ENCODE peak calls at places on chromosomes 16 and 17, in nine cellular contexts. Q is fibroblast of pulmonary artery; I is CD8-positive, alpha-beta T cell; G is GM06990; Y is GM23338; K is brain microvascular endothelial cell; W is upper lobe of right lung; R is heart left ventricle; S is fibroblast of lung. O is an unnamed sample.

GRCh38 chr17:76865174-76865573 is 3.0 kb upstream of the MGAT5B start:
- DNase-seq in Q (no peak), I (no peak), G (no peak), Y (no peak), K (no peak), W (no peak), R (no peak), S (no peak), O (no peak)

GRCh38 chr17:82414548-82415281 is 3.4 kb upstream of the HEXD start:
- DNase-seq in Q (peak), I (peak), G (peak), Y (peak), K (peak), W (peak), R (peak), S (peak), O (peak)

GRCh38 chr17:44543213-44543904 is 13.9 kb upstream of the FZD2 start:
- DNase-seq in Q (peak), I (no peak), G (no peak), Y (peak), K (peak), W (no peak), R (no peak), S (peak), O (peak)

GRCh38 chr17:13940858-13941665 is 128.2 kb upstream of the COX10 start:
- DNase-seq in Q (peak), I (no peak), G (no peak), Y (peak), K (peak), W (no peak), R (no peak), S (peak), O (peak)

GRCh38 chr16:50538411-50539052 is 9.7 kb upstream of the NKD1 start:
- DNase-seq in Q (no peak), I (no peak), G (no peak), Y (no peak), K (no peak), W (no peak), R (no peak), S (no peak), O (no peak)

GRCh38 chr17:76397184-76397583 is 12.8 kb downstream of the SPHK1 start:
- DNase-seq in Q (no peak), I (no peak), G (no peak), Y (no peak), K (no peak), W (no peak), R (no peak), S (no peak), O (no peak)

GRCh38 chr16:85906349-85906748 is 7.4 kb downstream of the IRF8 start:
- DNase-seq in Q (no peak), I (no peak), G (no peak), Y (no peak), K (no peak), W (no peak), R (no peak), S (no peak), O (no peak)

GRCh38 chr17:28925912-28926365 is 23.1 kb upstream of the DHRS13 start:
- DNase-seq in Q (peak), I (peak), G (no peak), Y (no peak), K (peak), W (no peak), R (no peak), S (peak), O (peak)

GRCh38 chr17:77491921-77492445 is 351.2 kb downstream of the SEC14L1 start:
- DNase-seq in Q (no peak), I (no peak), G (peak), Y (no peak), K (no peak), W (peak), R (no peak), S (no peak), O (no peak)

GRCh38 chr16:75116081-75116910 is at the start of gene LDHD:
- DNase-seq in Q (peak), I (no peak), G (no peak), Y (peak), K (peak), W (peak), R (peak), S (peak), O (peak)

DNA sequence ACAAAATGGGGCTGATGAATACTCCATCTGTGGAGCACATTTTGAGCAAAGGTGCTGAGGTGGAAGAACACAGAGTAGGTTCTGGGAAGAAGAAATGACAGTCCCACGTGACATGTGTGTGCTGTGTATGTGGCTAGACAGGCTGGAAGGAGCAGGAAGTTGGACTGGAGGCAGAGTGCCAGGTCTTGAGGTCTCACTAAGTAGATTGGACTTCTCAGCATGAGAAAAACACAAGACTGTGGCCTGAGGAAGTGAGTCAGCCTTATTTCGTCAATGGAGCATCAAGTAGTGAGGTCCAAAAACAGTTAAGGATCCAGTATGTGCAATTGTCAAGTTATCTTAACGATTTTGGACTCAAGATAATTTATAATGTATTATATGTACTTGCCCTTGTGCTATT is 736.5 kb downstream of the KCNJ2 start:
- DNase-seq in Q (peak), I (no peak), G (no peak), Y (no peak), K (peak), W (no peak), R (peak), S (peak), O (peak)
- TF ChIP-seq CTCF in Q (no peak), I (no peak), G (no peak), Y (no peak), K (no peak), W (no peak), R (no peak), S (no peak), O (no peak)

DNA sequence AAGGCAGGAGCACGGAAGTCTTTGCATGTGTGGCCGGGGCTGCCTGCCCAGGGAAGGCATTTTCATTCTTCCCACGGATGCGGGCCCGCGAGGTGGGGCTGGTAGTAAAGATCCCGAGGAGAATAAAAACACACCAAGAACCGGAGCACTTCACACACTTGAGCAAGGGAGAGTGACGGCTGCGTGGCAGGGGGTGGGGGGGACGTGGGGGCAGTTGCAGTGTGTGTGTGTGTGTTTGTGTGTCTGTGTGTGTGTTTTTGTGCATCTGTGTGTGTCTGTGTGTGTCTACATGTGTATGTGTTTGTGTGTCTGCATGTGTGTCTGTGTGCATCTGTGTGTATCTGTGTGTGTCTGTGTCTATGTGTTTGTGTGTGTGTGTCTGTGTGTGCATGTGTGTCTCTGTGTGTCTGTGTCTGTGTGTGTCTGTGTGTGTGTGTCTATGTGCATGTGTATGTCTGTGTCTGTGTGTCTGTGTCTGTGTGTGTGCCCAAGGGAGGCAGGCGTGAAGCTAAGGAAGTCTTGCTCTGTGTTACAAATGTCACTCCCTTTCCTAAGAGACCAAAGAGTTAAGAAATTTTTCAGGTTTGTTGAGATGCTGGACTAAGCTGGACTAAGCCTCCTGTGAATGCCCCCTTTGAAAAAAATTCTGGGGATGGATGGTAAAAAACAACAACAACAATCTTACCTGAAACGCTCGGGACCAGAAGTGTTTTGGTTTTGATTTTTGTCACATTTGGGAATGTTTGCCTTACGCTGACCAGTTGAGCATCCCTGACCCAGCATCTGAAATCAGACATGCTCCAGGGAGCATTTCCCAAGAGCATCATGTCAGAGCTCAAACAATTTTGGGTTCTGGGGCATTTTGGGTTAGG is 48.9 kb upstream of the ZNF469 start:
- DNase-seq in Q (no peak), I (no peak), G (no peak), Y (no peak), K (peak), W (no peak), R (no peak), S (no peak), O (peak)
- H3K4me3 ChIP-seq in Q (no peak), I (no peak), G (no peak), Y (no peak), K (peak), W (no peak), R (no peak), S (no peak), O (peak)

GRCh38 chr16:82660966-82661365 is 34.2 kb downstream of the CDH13 start:
- DNase-seq in Q (no peak), I (no peak), G (no peak), Y (no peak), K (no peak), W (no peak), R (no peak), S (no peak), O (no peak)

GRCh38 chr16:82667437-82667836 is 40.7 kb downstream of the CDH13 start:
- DNase-seq in Q (no peak), I (no peak), G (no peak), Y (no peak), K (no peak), W (no peak), R (peak), S (no peak), O (no peak)

GRCh38 chr16:82665025-82665424 is 38.3 kb downstream of the CDH13 start:
- DNase-seq in Q (no peak), I (no peak), G (no peak), Y (no peak), K (no peak), W (no peak), R (no peak), S (no peak), O (no peak)

GRCh38 chr16:82668094-82668493 is 41.3 kb downstream of the CDH13 start:
- DNase-seq in Q (no peak), I (no peak), G (no peak), Y (no peak), K (no peak), W (no peak), R (peak), S (no peak), O (no peak)

GRCh38 chr16:82664181-82664580 is 37.4 kb downstream of the CDH13 start:
- DNase-seq in Q (no peak), I (no peak), G (no peak), Y (no peak), K (no peak), W (no peak), R (no peak), S (no peak), O (no peak)
- TF ChIP-seq CTCF in Q (no peak), I (no peak), G (no peak), Y (no peak), K (no peak), W (no peak), R (no peak), S (no peak), O (no peak)

GRCh38 chr17:50832267-50833227 is 2.8 kb upstream of the WFIKKN2 start:
- DNase-seq in Q (no peak), I (no peak), G (no peak), Y (no peak), K (no peak), W (no peak), R (no peak), S (no peak), O (no peak)

GRCh38 chr17:50834786-50835562 is 412 bp upstream of the WFIKKN2 start:
- DNase-seq in Q (peak), I (no peak), G (no peak), Y (peak), K (peak), W (no peak), R (no peak), S (peak), O (peak)

GRCh38 chr17:50833396-50834125 is 1.8 kb upstream of the WFIKKN2 start:
- DNase-seq in Q (no peak), I (no peak), G (no peak), Y (no peak), K (no peak), W (no peak), R (no peak), S (no peak), O (no peak)

GRCh38 chr17:50835563-50836231 is at the start of gene WFIKKN2:
- DNase-seq in Q (no peak), I (no peak), G (no peak), Y (no peak), K (no peak), W (no peak), R (no peak), S (no peak), O (no peak)

DNA sequence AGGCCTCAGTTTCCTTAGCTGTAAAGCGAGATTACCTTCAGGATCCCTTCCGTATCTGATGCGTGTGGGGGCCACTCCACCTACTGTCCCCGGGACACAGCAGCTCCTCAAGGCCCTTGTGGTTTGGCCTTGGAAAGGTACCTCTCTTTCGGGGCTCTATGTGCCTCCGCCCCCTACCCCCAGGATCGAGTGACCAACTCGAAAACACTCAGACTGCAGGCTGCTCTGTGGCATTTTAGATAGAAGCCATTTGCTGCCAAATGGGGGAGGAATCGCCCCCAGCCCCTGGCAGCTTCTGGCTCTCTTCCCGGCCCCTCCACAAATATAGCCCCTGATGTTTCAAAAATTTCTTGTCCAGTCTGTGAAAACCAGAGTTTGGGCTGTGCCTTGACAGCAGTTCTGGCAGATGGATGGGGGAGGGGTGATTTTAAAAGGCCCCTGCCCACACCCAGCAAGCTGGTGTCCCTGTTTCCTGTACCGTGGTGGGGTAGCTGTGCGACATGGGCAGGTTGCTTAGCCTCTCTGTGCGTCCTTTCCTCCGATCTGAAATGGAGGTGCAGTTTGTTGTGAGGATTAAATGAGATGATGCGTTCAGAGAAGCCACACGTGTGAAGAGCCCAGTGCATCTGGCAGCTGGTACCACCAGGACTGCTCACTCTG is 1.1 kb upstream of the WFIKKN2 start:
- DNase-seq in Q (no peak), I (no peak), G (no peak), Y (no peak), K (no peak), W (no peak), R (no peak), S (no peak), O (no peak)
- H3K4me3 ChIP-seq in Q (no peak), I (no peak), G (no peak), Y (no peak), K (peak), W (peak), R (no peak), S (no peak), O (no peak)

DNA sequence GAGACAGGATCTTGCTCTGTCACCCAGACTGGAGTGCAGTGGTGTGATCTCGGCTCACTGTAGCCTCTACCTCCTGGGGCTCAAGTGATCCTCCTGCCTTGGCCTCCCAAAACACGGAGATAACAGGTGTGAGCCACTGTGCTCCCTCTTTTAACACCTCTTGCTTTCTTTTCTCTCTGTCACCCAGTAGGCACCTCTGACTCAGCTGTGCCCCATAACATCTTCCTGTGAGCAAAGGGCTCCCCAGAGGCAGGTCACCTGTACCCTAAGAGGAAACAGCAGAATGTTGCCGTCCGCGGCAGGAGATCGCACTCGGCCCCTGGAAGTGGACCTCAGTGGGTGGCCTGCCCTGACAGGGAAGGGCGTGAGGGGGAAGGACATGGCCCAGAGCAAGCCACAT is 918 bp upstream of the NLRC3 start:
- DNase-seq in Q (no peak), I (peak), G (no peak), Y (no peak), K (no peak), W (no peak), R (no peak), S (no peak), O (no peak)
- TF ChIP-seq CTCF in Q (no peak), I (no peak), G (no peak), Y (no peak), K (no peak), W (no peak), R (no peak), S (no peak), O (no peak)

DNA sequence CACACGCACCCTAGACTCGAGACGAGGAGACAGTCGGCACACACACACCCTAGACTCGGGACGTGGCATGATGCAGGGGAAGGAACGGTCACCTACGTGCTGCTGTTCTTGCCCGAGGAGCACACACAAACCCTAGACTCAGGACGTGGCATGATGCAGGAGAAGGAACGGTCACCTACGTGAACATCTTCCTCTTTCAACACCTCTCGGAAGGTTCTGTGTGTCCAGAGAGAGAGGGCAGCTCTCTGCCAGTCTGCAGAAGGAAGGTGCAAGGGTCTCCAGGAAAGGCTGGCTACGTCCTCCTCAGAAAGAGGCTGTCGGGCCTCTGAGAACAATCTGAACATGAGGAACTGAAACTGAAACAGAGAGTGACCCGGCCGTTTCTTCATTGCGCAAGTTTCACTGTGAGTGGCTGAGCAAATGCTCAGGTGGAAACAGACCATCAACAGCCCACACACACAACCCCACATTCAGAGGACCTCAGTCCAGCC is 43.4 kb downstream of the ZNF276 start:
- DNase-seq in Q (no peak), I (peak), G (peak), Y (no peak), K (no peak), W (peak), R (peak), S (no peak), O (no peak)
- H3K4me3 ChIP-seq in Q (no peak), I (no peak), G (peak), Y (no peak), K (no peak), W (peak), R (no peak), S (no peak), O (no peak)

GRCh38 chr16:9048302-9048700 is 43.1 kb upstream of the HAPSTR1 start:
- DNase-seq in Q (peak), I (no peak), G (no peak), Y (no peak), K (no peak), W (no peak), R (no peak), S (peak), O (no peak)

GRCh38 chr16:9053006-9053601 is 38.3 kb upstream of the HAPSTR1 start:
- DNase-seq in Q (peak), I (no peak), G (no peak), Y (peak), K (peak), W (peak), R (peak), S (peak), O (peak)

GRCh38 chr16:9047689-9048301 is 43.6 kb upstream of the HAPSTR1 start:
- DNase-seq in Q (peak), I (peak), G (peak), Y (peak), K (peak), W (peak), R (peak), S (peak), O (peak)

GRCh38 chr16:9049241-9049640 is 42.2 kb upstream of the HAPSTR1 start:
- DNase-seq in Q (peak), I (no peak), G (no peak), Y (no peak), K (peak), W (no peak), R (no peak), S (peak), O (peak)

DNA sequence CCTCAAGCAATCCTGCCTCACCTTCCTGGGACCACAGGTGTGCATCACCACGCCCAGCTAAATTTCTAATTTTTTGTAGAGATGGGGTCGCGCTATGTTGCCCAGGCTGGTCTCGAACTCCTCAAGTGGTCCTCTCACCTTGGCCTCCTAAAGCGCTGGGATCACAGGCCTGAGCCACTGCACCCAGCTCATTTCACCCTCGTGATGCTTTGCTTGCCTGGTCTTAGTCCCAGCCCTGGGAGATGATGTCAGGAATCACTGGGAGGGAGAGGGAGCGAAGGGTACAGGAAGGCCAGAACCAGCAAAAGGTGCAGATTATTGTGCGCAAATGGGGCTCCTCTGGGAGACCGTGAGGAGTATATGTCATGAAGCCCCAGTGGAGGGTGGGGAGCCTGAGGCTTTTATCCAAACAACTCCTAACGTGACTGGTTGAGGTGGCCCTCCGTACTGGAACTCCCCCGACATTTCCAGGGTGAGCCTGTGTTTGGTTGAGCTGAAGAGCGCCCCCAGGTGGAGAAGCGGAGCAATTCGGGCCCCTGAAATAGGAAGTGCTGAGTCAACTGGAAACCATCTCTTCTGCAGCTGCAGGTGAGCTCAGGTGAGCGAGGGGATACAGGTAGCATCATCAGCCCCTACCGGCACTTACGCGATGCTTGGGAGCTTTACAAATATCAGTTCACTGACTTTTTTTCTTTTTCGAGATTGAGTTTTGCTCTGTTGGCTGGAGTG is 41.2 kb upstream of the HAPSTR1 start:
- DNase-seq in Q (peak), I (no peak), G (peak), Y (peak), K (no peak), W (no peak), R (no peak), S (peak), O (no peak)
- TF ChIP-seq CTCF in Q (peak), I (no peak), G (peak), Y (peak), K (peak), W (peak), R (no peak), S (peak), O (peak)